ENCODE peak calls at places on chromosomes 6 and 20, in five cellular contexts. W is GM23248, G is MM.1S, L is PC-9, A is trophoblast cell. B is an unnamed sample.
A peak's percentile ranks its signal among the peaks of the same experiment; 100 is the strongest.

GRCh38 chr20:24911461-24911860 is 37.6 kb upstream of the CST7 start:
- DNase-seq in W (no peak), G (no peak), L (no peak), A (no peak), B (no peak)

GRCh38 chr20:7459123-7459522 is 481.1 kb downstream of the HAO1 start:
- DNase-seq in W (peak; percentile 32), G (peak; percentile 16), L (no peak), A (no peak), B (peak; percentile 37)

GRCh38 chr6:105879902-105880547 is 206.1 kb upstream of the PRDM1 start:
- DNase-seq in W (no peak), G (peak; percentile 50), L (no peak), A (peak; percentile 23), B (no peak)

GRCh38 chr20:58587467-58587866 is 63.6 kb upstream of the STX16 start:
- DNase-seq in W (no peak), G (no peak), L (no peak), A (no peak), B (no peak)

GRCh38 chr6:166584046-166584679 is 2.3 kb downstream of the RAMACL start:
- DNase-seq in W (peak; percentile 41), G (no peak), L (no peak), A (no peak), B (no peak)

GRCh38 chr6:17986656-17987575 is 519 bp downstream of the KIF13A start:
- DNase-seq in W (peak; percentile 76), G (peak; percentile 6), L (peak; percentile 41), A (peak; percentile 9), B (peak; percentile 57)

GRCh38 chr20:4187147-4187546 is 171.8 kb upstream of the RNF24 start:
- DNase-seq in W (no peak), G (no peak), L (no peak), A (no peak), B (no peak)

GRCh38 chr20:38286586-38287502 is 17.1 kb upstream of the BPI start:
- DNase-seq in W (no peak), G (no peak), L (no peak), A (no peak), B (peak; percentile 72)

GRCh38 chr20:51182571-51182970 is 159.7 kb upstream of the KCNG1 start:
- DNase-seq in W (no peak), G (no peak), L (no peak), A (no peak), B (no peak)

GRCh38 chr6:52306972-52307849 is 22.7 kb upstream of the MCM3 start:
- DNase-seq in W (no peak), G (no peak), L (peak; percentile 38), A (peak; percentile 95), B (no peak)

GRCh38 chr6:27765028-27765427 is 147.2 kb downstream of the OR2B2 start:
- DNase-seq in W (no peak), G (no peak), L (no peak), A (no peak), B (no peak)

GRCh38 chr20:14521016-14521415 is 183.6 kb upstream of the FLRT3 start:
- DNase-seq in W (peak; percentile 30), G (no peak), L (no peak), A (peak; percentile 42), B (no peak)

GRCh38 chr6:7267521-7268091 is 45.4 kb downstream of the SSR1 start:
- DNase-seq in W (peak; percentile 97), G (no peak), L (peak; percentile 88), A (no peak), B (peak; percentile 89)

GRCh38 chr6:154230910-154231595 is 125.5 kb downstream of the IPCEF1 start:
- DNase-seq in W (no peak), G (no peak), L (no peak), A (peak; percentile 80), B (no peak)

GRCh38 chr6:11066505-11067347 is 22.6 kb upstream of the ELOVL2 start:
- DNase-seq in W (no peak), G (no peak), L (no peak), A (no peak), B (no peak)

GRCh38 chr6:10567256-10568041 is 46.3 kb downstream of the GCNT2 start:
- DNase-seq in W (no peak), G (no peak), L (peak; percentile 33), A (peak; percentile 47), B (no peak)

GRCh38 chr20:51495921-51496545 is 46.5 kb downstream of the NFATC2 start:
- DNase-seq in W (peak; percentile 6), G (no peak), L (no peak), A (no peak), B (no peak)

GRCh38 chr6:8180327-8181161 is 78.2 kb upstream of the EEF1E1 start:
- DNase-seq in W (peak; percentile 70), G (no peak), L (peak; percentile 54), A (no peak), B (peak; percentile 60)

GRCh38 chr6:25462235-25462897 is 183.2 kb downstream of the CARMIL1 start:
- DNase-seq in W (no peak), G (no peak), L (no peak), A (no peak), B (no peak)

DNA sequence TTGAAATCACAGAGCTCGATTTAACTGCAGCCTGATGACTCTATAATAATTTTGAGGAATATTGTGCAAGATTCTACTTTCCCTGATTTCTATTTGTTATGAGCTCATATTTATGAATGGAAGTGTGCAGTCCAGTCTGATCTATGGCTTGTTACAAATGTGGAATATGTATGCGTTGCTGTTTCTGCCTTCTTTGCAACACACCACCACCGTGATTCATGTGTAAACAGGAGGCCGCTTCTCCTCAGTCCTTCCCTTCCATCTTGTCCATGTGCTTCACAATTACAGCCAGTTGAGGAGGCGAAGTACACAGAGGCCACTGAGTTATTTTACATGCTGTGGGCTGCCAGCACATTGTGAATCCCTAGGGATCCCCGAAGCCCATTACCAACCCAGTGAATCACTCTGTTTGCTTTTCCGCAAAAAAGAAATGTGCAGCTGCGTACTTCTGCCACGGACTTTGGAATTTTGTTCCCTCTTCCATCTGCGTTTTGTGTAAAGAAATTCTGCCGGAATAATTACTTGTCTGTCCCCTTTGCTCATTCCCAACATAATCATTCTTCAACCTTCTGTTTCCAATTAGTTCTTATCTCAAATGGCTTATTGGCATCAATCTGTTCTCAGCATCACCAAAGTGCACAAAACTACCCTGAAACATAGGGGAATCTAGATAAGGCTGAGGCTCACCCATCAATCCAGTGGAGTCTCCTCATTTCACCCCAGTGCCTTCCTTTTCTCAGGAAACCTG is 551.6 kb upstream of the CITED2 start:
- DNase-seq in W (no peak), G (no peak), L (no peak), A (peak; percentile 9), B (peak; percentile 94)
- H3K4me3 ChIP-seq in W (no peak overlapping the region), G (no peak overlapping the region), L (no peak overlapping the region), A (no peak overlapping the region), B (no peak overlapping the region)

DNA sequence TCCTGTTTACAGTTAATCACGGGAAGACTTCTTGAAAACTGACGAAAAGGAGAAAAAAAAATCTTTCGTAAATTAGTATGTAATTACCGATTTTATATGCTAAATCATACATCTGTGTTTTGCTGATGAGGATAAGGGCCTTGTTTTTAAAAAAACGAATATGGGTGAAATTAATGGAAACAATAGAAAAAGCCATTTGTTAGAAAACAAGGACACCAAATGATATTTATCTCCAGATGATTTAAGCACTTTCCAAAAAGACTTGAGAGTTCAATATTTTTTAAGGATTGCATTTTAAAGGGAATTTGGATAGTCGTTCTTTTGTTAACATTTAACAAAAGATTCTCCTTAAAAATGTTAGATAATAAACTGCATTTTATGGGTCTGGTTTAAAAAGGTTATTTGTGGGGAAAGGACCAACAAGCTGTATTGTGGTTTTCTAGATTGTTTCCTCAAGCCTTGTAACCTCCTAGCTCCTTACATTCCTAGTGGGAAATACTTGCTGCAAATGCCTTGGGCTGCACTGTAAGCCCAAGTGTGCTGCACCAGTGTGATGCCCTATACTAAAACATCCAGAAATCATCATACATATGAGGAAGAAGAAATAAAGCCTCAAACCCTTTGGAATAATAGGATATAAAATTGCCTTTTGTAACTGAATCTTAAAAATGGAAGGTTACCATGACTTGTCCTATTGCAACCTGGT is 1.5 kb upstream of the PHIP start:
- DNase-seq in W (peak; percentile 42), G (no peak), L (no peak), A (no peak), B (peak; percentile 45)
- H2AFZ ChIP-seq in W (peak overlapping the region; percentile 99), G (peak overlapping the region; percentile 85), L (peak overlapping the region; percentile 96), A (no peak overlapping the region), B (peak overlapping the region; percentile 99)

GRCh38 chr6:37940074-37940847 is 120.7 kb downstream of the ZFAND3 start:
- DNase-seq in W (no peak), G (no peak), L (no peak), A (no peak), B (peak; percentile 60)

GRCh38 chr6:37942606-37943376 is 123.3 kb downstream of the ZFAND3 start:
- DNase-seq in W (no peak), G (no peak), L (no peak), A (no peak), B (peak; percentile 56)

GRCh38 chr6:37938909-37939308 is 119.4 kb downstream of the ZFAND3 start:
- DNase-seq in W (peak; percentile 29), G (no peak), L (no peak), A (no peak), B (peak; percentile 31)

GRCh38 chr6:37946021-37946420 is 126.5 kb downstream of the ZFAND3 start:
- DNase-seq in W (no peak), G (no peak), L (no peak), A (no peak), B (no peak)

DNA sequence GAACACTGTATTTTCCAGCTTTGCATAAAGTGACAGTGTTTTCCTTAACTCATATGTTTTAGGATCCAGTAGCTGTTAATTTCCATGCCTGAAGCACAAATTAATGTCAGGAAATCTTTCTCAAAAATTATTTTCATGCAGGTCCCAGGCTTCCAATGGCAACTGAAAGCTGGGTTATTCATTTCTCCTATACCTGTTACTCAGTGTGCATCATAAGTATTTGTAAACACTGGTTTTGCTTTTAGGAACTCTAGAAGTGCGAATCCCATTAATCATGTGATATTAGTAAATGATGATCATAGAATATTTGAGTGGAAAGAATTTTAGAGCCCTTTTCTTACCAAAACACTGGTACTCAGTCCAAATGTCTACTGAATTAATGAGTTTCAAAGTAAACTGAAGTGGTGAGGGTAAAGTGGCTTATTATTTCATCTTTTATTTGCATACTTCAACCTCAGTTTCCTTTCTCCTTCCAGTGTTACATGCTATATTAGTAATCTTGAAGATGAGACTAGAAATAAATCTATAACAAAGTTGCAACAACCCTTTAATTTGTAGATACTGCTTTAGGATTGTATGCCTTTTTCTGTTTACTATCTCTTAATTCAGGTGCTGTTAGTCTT is 124.0 kb downstream of the ZFAND3 start:
- DNase-seq in W (no peak), G (no peak), L (no peak), A (no peak), B (no peak)
- H3K79me2 ChIP-seq in W (peaks cover 100% of the 10 kb centered on the region), G (peaks cover 12% of the 10 kb centered on the region), L (peaks cover 25% of the 10 kb centered on the region), A (no peaks in the 10 kb centered on the region), B (peaks cover 38% of the 10 kb centered on the region)

DNA sequence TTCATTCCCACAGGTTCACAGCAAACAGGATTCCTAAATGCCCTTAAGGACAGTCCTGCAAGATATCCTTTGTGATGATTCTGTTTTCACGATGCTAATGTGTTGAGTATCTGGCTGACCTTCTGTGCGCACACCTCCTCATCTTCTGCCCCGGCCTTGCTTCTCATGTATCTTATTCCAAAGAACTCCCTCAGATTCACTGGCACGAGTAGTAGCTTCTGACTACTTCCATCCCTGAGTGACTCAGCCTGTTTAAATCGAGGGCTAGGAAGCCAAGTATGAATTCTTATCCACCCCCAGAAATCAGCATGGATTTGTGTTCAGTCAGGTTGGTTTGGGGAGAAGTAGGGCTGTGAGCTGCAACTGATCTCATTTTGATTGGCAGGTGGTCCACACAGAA is 190.2 kb upstream of the SNX9 start:
- DNase-seq in W (peak; percentile 95), G (no peak), L (no peak), A (no peak), B (peak; percentile 89)
- H3K4me3 ChIP-seq in W (no peak overlapping the region), G (no peak overlapping the region), L (no peak overlapping the region), A (no peak overlapping the region), B (no peak overlapping the region)

B was measured in fibroblast of lung.